ENCODE peak calls at places on chromosome 1, in seven cellular contexts. D is AG09309, M is left lung, U is breast epithelium, H is ascending aorta, X is lower leg skin, J is hepatocyte. C is an unnamed sample.

GRCh38 chr1:64282353-64282752 is 78.9 kb downstream of the UBE2U start:
- DNase-seq in J (peak; percentile 71), D (no peak), H (no peak), X (no peak), M (no peak), U (peak; percentile 87), C (no peak)

GRCh38 chr1:8476021-8476420 is 158.1 kb downstream of the SLC45A1 start:
- DNase-seq in X (no peak), U (no peak), H (no peak), M (no peak), J (no peak), D (no peak), C (no peak)

GRCh38 chr1:94873520-94874351 is 53.2 kb downstream of the CNN3 start:
- DNase-seq in U (peak; percentile 42), M (no peak), H (no peak), D (no peak), X (peak; percentile 58), J (peak; percentile 64), C (no peak)

GRCh38 chr1:50570064-50570463 is 146.8 kb upstream of the DMRTA2 start:
- DNase-seq in H (no peak), U (no peak), J (peak; percentile 31), X (no peak), D (no peak), M (no peak), C (no peak)

GRCh38 chr1:37606481-37607263 is 10.9 kb upstream of the GNL2 start:
- DNase-seq in X (no peak), H (no peak), U (no peak), M (no peak), J (no peak), D (peak; percentile 46), C (no peak)

GRCh38 chr1:164801246-164801731 is 242.3 kb downstream of the PBX1 start:
- DNase-seq in D (no peak), H (no peak), J (no peak), U (no peak), M (no peak), X (no peak), C (no peak)

GRCh38 chr1:221620437-221621384 is 121.2 kb downstream of the DUSP10 start:
- DNase-seq in U (peak; percentile 39), H (no peak), M (no peak), X (no peak), J (peak; percentile 9), D (no peak), C (no peak)

GRCh38 chr1:153790996-153791855 is 16.0 kb downstream of the SLC27A3 start:
- DNase-seq in M (peak; percentile 77), X (no peak), U (no peak), D (peak; percentile 87), H (no peak), J (peak; percentile 56), C (no peak)

GRCh38 chr1:204089044-204089751 is 16.3 kb downstream of the SOX13 start:
- DNase-seq in J (no peak), M (no peak), D (no peak), U (peak; percentile 89), X (peak; percentile 80), H (peak; percentile 75), C (no peak)

GRCh38 chr1:103267893-103268292 is 159.6 kb upstream of the COL11A1 start:
- DNase-seq in X (no peak), U (no peak), J (no peak), M (no peak), D (no peak), H (no peak), C (no peak)
- TF ChIP-seq CTCF in X (no peak), U (no peak), J (no peak), M (no peak), D (peak; percentile 18), H (no peak), C (no peak)

DNA sequence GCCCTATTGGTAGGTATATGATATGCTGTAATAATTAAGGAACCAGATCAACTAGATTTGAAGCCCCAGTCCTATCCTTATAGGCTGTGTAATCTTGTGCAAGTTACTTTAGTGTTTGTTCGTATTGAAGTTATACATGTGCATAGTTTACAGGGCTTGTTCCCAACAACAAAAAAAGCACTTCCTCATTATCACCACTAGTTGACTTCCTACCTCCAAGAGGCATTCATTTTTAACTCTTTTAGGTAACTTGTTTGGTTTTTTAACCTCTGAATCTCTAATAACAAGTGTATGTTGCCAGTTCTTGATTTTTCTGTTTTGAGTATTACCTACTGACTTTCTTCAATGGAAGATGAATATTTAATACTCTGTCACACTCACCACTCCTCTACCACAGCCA is 71.9 kb downstream of the ST3GAL3 start:
- DNase-seq in X (no peak), U (no peak), M (no peak), H (no peak), D (no peak), J (no peak), C (no peak)
- TF ChIP-seq CTCF in X (no peak), U (no peak), M (peak; percentile 22), H (no peak), D (no peak), J (no peak), C (no peak)

GRCh38 chr1:183318433-183318832 is 99.7 kb downstream of the NMNAT2 start:
- DNase-seq in M (peak; percentile 82), X (peak; percentile 76), H (peak; percentile 92), U (peak; percentile 75), D (peak; percentile 74), J (peak; percentile 87), C (peak; percentile 46)
- TF ChIP-seq CTCF in M (peak; percentile 21), X (no peak), H (peak; percentile 75), U (peak; percentile 62), D (peak; percentile 81), J (peak; percentile 59), C (peak; percentile 65)

DNA sequence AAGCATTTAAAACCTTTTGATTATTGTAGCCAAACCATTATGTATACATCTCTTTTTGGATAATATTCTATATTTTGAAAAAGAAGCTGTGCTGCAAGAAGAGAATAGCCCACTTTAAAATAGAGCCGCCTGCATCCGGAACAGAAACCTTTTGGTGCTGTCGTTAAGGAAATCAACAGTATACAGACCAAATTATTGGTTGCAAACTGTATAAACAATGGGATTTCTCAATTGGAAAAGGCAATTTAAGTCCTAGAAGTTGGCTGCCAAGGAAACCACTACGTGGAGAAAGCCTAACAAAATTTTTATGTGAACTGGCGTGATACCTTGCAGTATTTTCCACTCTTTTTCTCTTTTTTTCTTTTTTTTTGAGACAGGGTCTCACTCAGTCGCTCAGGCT is 25.8 kb downstream of the DESI2 start:
- DNase-seq in D (no peak), M (no peak), J (peak; percentile 17), U (no peak), H (no peak), X (no peak), C (no peak)
- TF ChIP-seq CTCF in D (no peak), M (no peak), J (no peak), U (no peak), H (no peak), X (no peak), C (no peak)

GRCh38 chr1:51653127-51653526 is 36.2 kb downstream of the OSBPL9 start:
- DNase-seq in M (no peak), H (no peak), X (no peak), J (no peak), D (no peak), U (no peak), C (no peak)

GRCh38 chr1:51656374-51656773 is 39.5 kb downstream of the OSBPL9 start:
- DNase-seq in H (no peak), D (no peak), U (no peak), M (no peak), J (no peak), X (no peak), C (no peak)

GRCh38 chr1:51650198-51650597 is 33.3 kb downstream of the OSBPL9 start:
- DNase-seq in X (no peak), J (no peak), H (no peak), M (no peak), D (no peak), U (no peak), C (no peak)

GRCh38 chr1:51651552-51651942 is 34.7 kb downstream of the OSBPL9 start:
- DNase-seq in D (no peak), U (no peak), M (no peak), J (no peak), X (no peak), H (no peak), C (no peak)

DNA sequence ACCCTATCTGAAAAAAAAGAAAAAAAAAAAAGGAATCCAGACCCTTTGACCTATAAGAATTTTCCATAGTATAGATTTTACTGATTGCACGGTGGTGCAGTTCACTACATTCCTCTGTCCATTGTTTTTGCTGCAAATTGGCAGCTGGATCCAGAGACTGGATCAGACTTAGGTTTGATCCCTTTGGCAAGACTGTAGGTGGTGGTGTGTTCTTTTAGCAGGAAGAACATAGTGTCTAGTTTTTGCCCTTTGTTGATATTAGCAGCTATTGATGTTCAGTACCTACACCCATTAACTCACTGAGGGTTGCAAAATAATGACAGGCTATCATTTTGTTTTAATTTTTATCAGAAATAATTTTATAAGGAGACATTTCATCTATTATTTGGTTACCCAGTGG is 37.1 kb downstream of the OSBPL9 start:
- DNase-seq in H (no peak), U (no peak), J (no peak), D (no peak), X (no peak), M (no peak), C (no peak)
- TF ChIP-seq CTCF in H (no peak), U (no peak), J (no peak), D (no peak), X (no peak), M (no peak), C (no peak)

GRCh38 chr1:226569879-226570547 is 21.4 kb downstream of the STUM start:
- DNase-seq in U (no peak), X (no peak), D (no peak), H (no peak), M (no peak), J (peak; percentile 20), C (no peak)
- TF ChIP-seq CTCF in U (no peak), X (no peak), D (no peak), H (no peak), M (no peak), J (no peak), C (no peak)

GRCh38 chr1:26142165-26142564 is 16.7 kb upstream of the FAM110D start:
- DNase-seq in U (no peak), M (no peak), J (no peak), X (no peak), D (no peak), H (peak; percentile 7), C (no peak)

GRCh38 chr1:26134466-26134865 is 22.8 kb downstream of the PDIK1L start:
- DNase-seq in U (no peak), M (no peak), J (no peak), X (no peak), H (no peak), D (no peak), C (no peak)

GRCh38 chr1:26138974-26139558 is 19.8 kb upstream of the FAM110D start:
- DNase-seq in M (no peak), U (no peak), H (no peak), J (no peak), D (no peak), X (no peak), C (no peak)
- TF ChIP-seq CTCF in M (no peak), U (no peak), H (no peak), J (no peak), D (no peak), X (no peak), C (no peak)

C was measured in thoracic aorta.